ENCODE peak calls at places on chromosomes 12 and 14, in five cellular contexts. M is smooth muscle cell of the brain vasculature; Q is CD4-positive, alpha-beta memory T cell; Z is NCI-H748 treated with DMSO at 0.1 percent for 48 hours; H is midbrain. D is an unnamed sample.

GRCh38 chr14:99604766-99605298 is 825 bp upstream of the CCDC85C start:
- DNase-seq in H (no peak), M (no peak), Z (peak), Q (no peak), D (no peak)

GRCh38 chr14:88146881-88147649 is 142.1 kb downstream of the GPR65 start:
- DNase-seq in Q (no peak), M (no peak), Z (no peak), H (no peak), D (no peak)

GRCh38 chr12:5997260-5997659 is 52.2 kb upstream of the ANO2 start:
- DNase-seq in Q (no peak), Z (no peak), H (no peak), M (no peak), D (no peak)

GRCh38 chr12:55670213-55670730 is 33.6 kb downstream of the OR10P1 start:
- DNase-seq in Z (no peak), M (no peak), Q (no peak), H (no peak), D (no peak)

GRCh38 chr12:52906049-52906645 is 1.3 kb upstream of the KRT8 start:
- DNase-seq in Z (no peak), Q (no peak), M (no peak), H (no peak), D (no peak)

GRCh38 chr14:57199911-57200310 is 68.8 kb downstream of the EXOC5 start:
- DNase-seq in H (no peak), Z (no peak), M (no peak), Q (no peak), D (no peak)

GRCh38 chr14:50083467-50084337 is 32.7 kb downstream of the VCPKMT start:
- DNase-seq in H (no peak), Q (peak), M (no peak), Z (no peak), D (no peak)

GRCh38 chr14:24381363-24382102 is 13.5 kb downstream of the NFATC4 start:
- DNase-seq in Q (no peak), Z (no peak), H (no peak), M (no peak), D (peak)

GRCh38 chr12:55671746-55672145 is 35.1 kb downstream of the OR10P1 start:
- DNase-seq in M (no peak), Z (no peak), H (no peak), Q (no peak), D (no peak)

GRCh38 chr12:127245009-127245408 is 1022.0 kb upstream of the TMEM132C start:
- DNase-seq in Q (no peak), Z (no peak), H (no peak), M (no peak), D (peak)

GRCh38 chr12:62684586-62685295 is 218.1 kb downstream of the MON2 start:
- DNase-seq in M (no peak), H (no peak), Q (no peak), Z (no peak), D (no peak)

GRCh38 chr14:104975481-104976197 is 2.5 kb downstream of the AHNAK2 start:
- DNase-seq in M (no peak), H (no peak), Z (no peak), Q (no peak), D (no peak)